ENCODE peak calls at places on chromosomes 3 and 15, in seven cellular contexts. R, M, T, L, K, O and N are unnamed samples.

GRCh38 chr3:188156051-188156450 is 2.1 kb downstream of the LPP start:
- DNase-seq in R (no peak), M (no peak), T (no peak), L (no peak), K (no peak), O (no peak), N (no peak)

GRCh38 chr3:47082519-47082918 is 81.4 kb downstream of the SETD2 start:
- DNase-seq in R (no peak), M (no peak), T (no peak), L (no peak), K (no peak), O (no peak), N (no peak)

GRCh38 chr3:122410639-122411038 is 5.2 kb downstream of the WDR5B start:
- DNase-seq in R (no peak), M (no peak), T (no peak), L (no peak), K (no peak), O (no peak), N (no peak)

GRCh38 chr15:33985287-33985686 is 17.0 kb downstream of the CHRM5 start:
- DNase-seq in R (no peak), M (no peak), T (no peak), L (no peak), K (no peak), O (no peak), N (no peak)

GRCh38 chr3:8318002-8318649 is 183.5 kb upstream of the LMCD1 start:
- DNase-seq in R (no peak), M (no peak), T (no peak), L (no peak), K (no peak), O (no peak), N (no peak)

GRCh38 chr3:196192036-196193001 is 18.9 kb downstream of the ZDHHC19 start:
- DNase-seq in R (no peak), M (no peak), T (peak; percentile 68), L (no peak), K (no peak), O (no peak), N (no peak)

GRCh38 chr3:160163259-160163878 is 61.9 kb upstream of the C3orf80 start:
- DNase-seq in R (no peak), M (no peak), T (no peak), L (no peak), K (no peak), O (peak; percentile 23), N (no peak)

GRCh38 chr3:124295358-124295757 is 303.4 kb upstream of the ROPN1 start:
- DNase-seq in R (no peak), M (no peak), T (no peak), L (no peak), K (no peak), O (no peak), N (no peak)

GRCh38 chr15:48028712-48029111 is 92.1 kb upstream of the SLC24A5 start:
- DNase-seq in R (no peak), M (no peak), T (no peak), L (no peak), K (no peak), O (no peak), N (no peak)

GRCh38 chr15:62850318-62850717 is 192.2 kb upstream of the TPM1 start:
- DNase-seq in R (peak; percentile 88), M (no peak), T (no peak), L (no peak), K (no peak), O (no peak), N (no peak)

GRCh38 chr3:134309987-134310700 is 59.5 kb upstream of the RYK start:
- DNase-seq in R (peak; percentile 66), M (no peak), T (no peak), L (no peak), K (no peak), O (no peak), N (no peak)

GRCh38 chr3:139529624-139530023 is 9.9 kb downstream of the RBP1 start:
- DNase-seq in R (no peak), M (no peak), T (no peak), L (no peak), K (no peak), O (no peak), N (no peak)

GRCh38 chr15:73139416-73140082 is 87.3 kb downstream of the NEO1 start:
- DNase-seq in R (no peak), M (no peak), T (no peak), L (no peak), K (no peak), O (no peak), N (no peak)

GRCh38 chr3:161222662-161223061 is 1.6 kb downstream of the NMD3 start:
- DNase-seq in R (no peak), M (no peak), T (no peak), L (no peak), K (no peak), O (no peak), N (no peak)

GRCh38 chr3:24683090-24683489 is 188.4 kb upstream of the THRB start:
- DNase-seq in R (peak; percentile 66), M (no peak), T (no peak), L (no peak), K (no peak), O (no peak), N (no peak)

DNA sequence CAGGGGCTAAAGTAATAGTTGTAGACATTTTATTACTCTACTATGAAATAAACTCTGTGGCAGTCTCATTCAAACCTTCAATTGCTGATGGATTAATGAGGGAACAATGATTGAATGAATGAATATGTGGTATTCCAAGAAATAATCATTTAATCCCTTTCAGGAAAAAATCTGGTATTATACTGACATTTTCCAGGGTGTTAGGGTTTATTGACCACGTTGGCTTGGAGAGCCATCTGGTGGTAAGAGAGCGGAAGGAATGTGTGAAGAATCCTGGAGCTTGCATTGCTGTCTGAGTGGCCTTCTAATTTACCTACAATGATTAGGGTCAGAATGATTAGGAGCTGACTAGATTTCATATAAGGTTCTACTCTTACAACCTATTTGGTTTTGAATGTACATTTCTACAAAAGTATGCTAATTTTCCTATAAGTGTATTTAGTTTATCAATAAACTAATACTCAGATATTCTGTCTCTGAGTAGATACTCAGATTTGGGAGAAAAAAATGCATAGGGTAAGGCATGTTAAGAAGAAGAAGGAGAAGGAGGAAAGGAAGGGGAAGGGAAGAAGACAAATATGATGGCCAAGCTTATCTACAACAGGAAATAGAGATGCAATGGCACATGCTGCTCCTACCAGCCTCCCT is 249.9 kb downstream of the ROBO1 start:
- DNase-seq in R (no peak), M (no peak), T (no peak), L (no peak), K (no peak), O (no peak), N (no peak)
- TF ChIP-seq CTCF in R (peak; percentile 50), M (no peak), T (no peak), L (peak; percentile 6), K (peak; percentile 75), O (peak; percentile 32), N (peak; percentile 26)

DNA sequence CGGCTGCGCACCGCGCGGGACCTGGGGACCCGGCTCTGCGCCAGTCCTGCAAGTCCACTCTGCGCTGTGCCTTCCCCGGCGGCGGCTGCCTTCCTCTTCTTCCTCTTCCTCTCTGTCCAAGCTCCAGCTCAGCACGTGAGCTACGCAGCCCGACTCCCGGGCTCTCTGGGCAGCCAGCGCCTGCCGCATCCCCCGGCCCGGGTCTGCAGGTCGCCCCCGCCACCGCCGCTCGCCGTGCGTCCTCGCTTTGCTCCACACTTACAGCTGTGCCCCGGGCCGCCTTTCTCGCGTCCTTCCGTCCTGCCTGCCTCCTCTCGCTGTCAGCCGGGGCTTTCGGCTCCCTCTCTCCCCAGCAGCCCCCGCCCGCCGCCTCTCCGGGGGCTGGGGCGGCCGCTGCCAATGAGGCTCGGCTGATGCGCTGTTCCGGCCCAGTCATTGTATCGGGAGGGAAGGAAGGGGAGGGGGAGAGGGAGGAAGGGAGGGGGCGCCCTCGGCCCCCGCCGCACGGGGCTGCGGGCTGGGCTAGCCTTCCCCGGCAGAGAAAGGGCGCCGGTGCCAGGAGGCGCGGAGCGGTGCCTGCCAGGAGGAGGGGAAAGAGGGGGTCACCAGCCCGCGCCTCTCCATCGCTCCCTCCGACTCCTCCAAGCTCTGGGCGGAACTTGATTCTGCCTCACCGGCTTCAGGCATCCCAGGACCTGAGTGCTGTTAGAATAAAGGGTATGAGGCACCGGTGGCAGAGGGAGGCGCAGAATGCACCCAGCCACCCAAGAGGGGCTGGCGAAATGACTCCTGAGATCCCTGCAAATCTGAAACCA is 156.6 kb upstream of the FRMD4B start:
- DNase-seq in R (no peak), M (no peak), T (no peak), L (no peak), K (peak; percentile 36), O (no peak), N (no peak)
- TF ChIP-seq CTCF in R (no peak), M (no peak), T (no peak), L (no peak), K (no peak), O (no peak), N (no peak)

DNA sequence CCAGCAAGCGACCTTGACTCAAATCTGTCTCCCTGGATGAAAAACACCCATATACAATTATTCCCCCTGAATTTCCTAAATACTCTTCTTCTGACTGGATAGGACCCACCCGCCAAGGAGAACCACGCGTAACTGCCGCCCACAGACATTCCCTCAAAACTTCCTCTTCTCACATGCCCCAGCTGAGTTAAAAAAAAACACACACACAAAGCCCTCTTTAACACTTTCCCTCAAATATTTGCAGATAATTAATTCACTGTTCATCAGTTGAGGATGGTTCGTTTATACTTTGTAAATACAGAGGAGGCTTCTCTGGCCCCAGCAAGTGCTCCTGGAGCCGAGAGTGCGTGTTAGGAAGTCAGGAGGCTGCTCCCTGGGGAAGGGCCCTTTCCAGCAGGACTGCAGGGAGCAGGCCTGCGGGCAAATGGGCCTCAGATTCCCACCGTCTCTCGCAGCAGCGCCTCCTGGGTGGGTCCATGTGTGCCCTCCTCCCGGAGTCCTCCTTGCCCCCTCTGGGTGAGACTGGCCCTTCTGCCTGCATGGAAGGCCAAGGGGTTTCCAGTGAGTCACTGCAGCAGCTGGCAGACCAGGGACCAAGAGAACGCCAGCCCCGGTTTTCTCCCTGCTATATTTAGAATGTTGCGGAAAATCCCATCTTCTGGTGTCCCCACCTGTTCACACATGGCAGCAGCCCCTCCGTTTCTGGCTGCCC is 46.8 kb downstream of the MGLL start:
- DNase-seq in R (no peak), M (no peak), T (no peak), L (no peak), K (peak; percentile 14), O (no peak), N (no peak)
- TF ChIP-seq CTCF in R (no peak), M (no peak), T (no peak), L (no peak), K (no peak), O (no peak), N (no peak)

GRCh38 chr3:10286596-10287295 is 6.0 kb downstream of the GHRL start:
- DNase-seq in R (no peak), M (peak; percentile 31), T (no peak), L (no peak), K (no peak), O (peak; percentile 68), N (no peak)
- TF ChIP-seq CTCF in R (peak; percentile 20), M (peak; percentile 36), T (no peak), L (no peak), K (no peak), O (peak; percentile 69), N (no peak)